ENCODE peak calls at places on chromosomes 1 and 21, in nine cellular contexts. K, D, O, N, G, M, C, Y and Z are unnamed samples.
A peak's percentile ranks its signal among the peaks of the same experiment; 100 is the strongest.

GRCh38 chr1:155598842-155599331 is 11.1 kb upstream of the MSTO1 start:
- DNase-seq in D (no peak), K (peak; percentile 57), M (peak; percentile 26), C (no peak), Y (peak; percentile 8), O (peak; percentile 58), N (peak; percentile 53), G (peak; percentile 53), Z (no peak)

GRCh38 chr1:53115403-53116306 is 26.8 kb downstream of the SLC1A7 start:
- DNase-seq in K (no peak), N (peak; percentile 56), M (peak; percentile 62), Y (no peak), O (no peak), G (no peak), C (no peak), D (no peak), Z (no peak)

GRCh38 chr1:84923317-84923716 is 30.3 kb upstream of the LPAR3 start:
- DNase-seq in K (no peak), C (no peak), O (no peak), M (no peak), D (no peak), Y (no peak), N (no peak), G (no peak), Z (no peak)

GRCh38 chr1:185279571-185279970 is 37.5 kb downstream of the IVNS1ABP start:
- DNase-seq in C (no peak), Y (no peak), M (no peak), N (peak; percentile 20), D (no peak), O (peak; percentile 56), G (no peak), K (peak; percentile 62), Z (no peak)

GRCh38 chr1:229552732-229553131 is 5.8 kb downstream of the ABCB10 start:
- DNase-seq in M (no peak), K (no peak), Y (no peak), C (no peak), G (no peak), O (no peak), D (no peak), N (no peak), Z (no peak)

GRCh38 chr1:13224480-13225060 is 1.4 kb downstream of the PRAMEF18 start:
- DNase-seq in K (no peak), G (no peak), D (no peak), Y (no peak), M (no peak), N (no peak), O (no peak), C (no peak), Z (no peak)

GRCh38 chr1:166020229-166020628 is 146.6 kb downstream of the FAM78B start:
- DNase-seq in G (no peak), C (no peak), M (no peak), O (no peak), N (no peak), Y (no peak), K (no peak), D (no peak), Z (no peak)

GRCh38 chr1:208159542-208160258 is 84.5 kb downstream of the PLXNA2 start:
- DNase-seq in N (peak; percentile 90), O (peak; percentile 74), M (no peak), Y (peak; percentile 52), G (no peak), D (no peak), C (no peak), K (peak; percentile 54), Z (no peak)

GRCh38 chr1:88936223-88936523 is 44.8 kb upstream of the GTF2B start:
- DNase-seq in O (no peak), N (no peak), G (no peak), K (no peak), D (no peak), M (no peak), C (no peak), Y (no peak), Z (no peak)
- TF ChIP-seq CTCF in O (no peak), N (no peak), G (peak; percentile 17), K (no peak), D (no peak), M (peak; percentile 43), C (no peak), Y (no peak), Z (no peak)

DNA sequence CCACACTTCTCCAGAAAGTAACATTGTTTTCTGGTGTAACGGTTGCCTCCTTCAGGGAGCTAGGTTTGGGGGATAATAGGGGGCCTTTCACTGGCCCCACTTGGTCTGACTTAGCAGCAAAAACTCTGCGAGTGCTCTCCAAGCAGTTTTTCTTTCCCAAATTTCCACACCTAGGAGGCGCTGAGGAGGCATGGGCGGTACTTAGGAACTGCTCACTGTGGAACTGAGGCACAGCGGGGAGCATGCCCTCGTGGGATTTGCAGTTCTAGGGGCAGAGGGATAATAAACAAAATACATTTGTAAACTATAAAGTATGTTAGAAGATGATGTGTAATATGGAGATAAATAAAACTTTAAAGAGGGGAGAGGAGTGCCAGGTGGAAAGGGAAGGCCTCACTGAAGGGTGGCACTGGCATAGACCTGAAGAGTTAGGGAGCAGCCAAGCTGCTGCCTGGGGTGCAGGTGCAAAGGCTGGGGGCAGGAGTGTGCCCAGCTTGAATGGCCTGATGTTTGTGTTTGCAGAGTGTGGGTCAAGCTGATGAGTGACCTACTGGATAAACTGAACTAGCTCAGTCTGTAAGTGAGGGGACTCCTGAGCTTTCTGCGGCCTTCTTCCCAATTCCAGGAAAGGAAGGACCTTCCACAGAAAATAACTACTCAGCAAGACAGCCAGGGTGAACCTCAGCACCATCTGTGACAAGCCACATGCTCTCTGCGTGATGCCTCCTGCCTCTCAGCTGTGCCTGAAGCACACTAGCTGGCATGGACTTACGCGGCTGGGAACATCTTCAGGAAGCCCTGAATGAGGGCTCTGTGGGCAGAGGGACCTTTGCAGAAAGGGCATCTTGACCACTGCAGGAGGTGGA is 1.9 kb downstream of the EPHX1 start:
- DNase-seq in D (no peak), G (peak; percentile 42), K (no peak), C (no peak), M (no peak), Y (no peak), O (peak; percentile 48), N (no peak), Z (no peak)
- TF ChIP-seq CTCF in D (peak; percentile 47), G (no peak), K (peak; percentile 55), C (peak; percentile 4), M (no peak), Y (peak; percentile 39), O (peak; percentile 69), N (peak; percentile 48), Z (no peak)

GRCh38 chr21:41768371-41769042 is 1.7 kb upstream of the RIPK4 start:
- DNase-seq in O (peak; percentile 70), M (no peak), N (peak; percentile 53), K (peak; percentile 79), Y (peak; percentile 68), D (no peak), C (no peak), G (no peak), Z (peak; percentile 35)
- TF ChIP-seq CTCF in O (peak; percentile 39), M (no peak), N (peak; percentile 40), K (peak; percentile 28), Y (peak; percentile 67), D (no peak), C (peak; percentile 32), G (no peak), Z (no peak)

GRCh38 chr1:194533641-194534040 is 1347.2 kb upstream of the B3GALT2 start:
- DNase-seq in G (no peak), Y (no peak), D (no peak), M (no peak), O (no peak), N (no peak), K (no peak), C (no peak), Z (no peak)

GRCh38 chr1:194535369-194535768 is 1349.0 kb upstream of the B3GALT2 start:
- DNase-seq in M (no peak), D (no peak), K (no peak), G (no peak), N (no peak), C (no peak), Y (no peak), O (no peak), Z (no peak)

GRCh38 chr1:194534784-194535183 is 1348.4 kb upstream of the B3GALT2 start:
- DNase-seq in Y (no peak), G (no peak), C (no peak), O (no peak), M (no peak), K (no peak), N (no peak), D (no peak), Z (no peak)

GRCh38 chr1:194537521-194537920 is 1351.1 kb upstream of the B3GALT2 start:
- DNase-seq in K (no peak), Y (no peak), M (no peak), C (no peak), N (no peak), O (no peak), D (no peak), G (no peak), Z (no peak)

GRCh38 chr1:194538453-194538852 is 1352.0 kb upstream of the B3GALT2 start:
- DNase-seq in Y (no peak), D (no peak), C (no peak), O (no peak), K (no peak), N (no peak), M (no peak), G (no peak), Z (no peak)
- TF ChIP-seq CTCF in Y (no peak), D (no peak), C (no peak), O (no peak), K (no peak), N (no peak), M (no peak), G (no peak), Z (no peak)

GRCh38 chr1:58782308-58783089 is 1.3 kb downstream of the JUN start:
- DNase-seq in M (peak; percentile 72), C (peak; percentile 85), N (peak; percentile 50), O (peak; percentile 53), K (no peak), D (peak; percentile 56), Y (no peak), G (peak; percentile 50), Z (peak; percentile 76)

GRCh38 chr1:58783090-58783992 is 506 bp downstream of the JUN start:
- DNase-seq in Y (no peak), C (no peak), K (peak; percentile 34), M (peak; percentile 57), D (peak; percentile 50), G (peak; percentile 34), O (peak; percentile 67), N (peak; percentile 66), Z (peak; percentile 43)

GRCh38 chr1:58785424-58786058 is 1.7 kb upstream of the JUN start:
- DNase-seq in G (peak; percentile 37), Y (no peak), C (no peak), N (peak; percentile 52), K (peak; percentile 38), M (no peak), O (peak; percentile 48), D (peak; percentile 63), Z (no peak)

GRCh38 chr1:58784758-58785423 is 1.0 kb upstream of the JUN start:
- DNase-seq in D (peak; percentile 90), M (peak; percentile 77), O (peak; percentile 95), Y (peak; percentile 88), G (peak; percentile 91), N (peak; percentile 96), K (peak; percentile 92), C (peak; percentile 84), Z (peak; percentile 61)

GRCh38 chr1:58783993-58784757 is at the start of gene JUN:
- DNase-seq in M (peak; percentile 98), D (peak; percentile 100), Y (peak; percentile 99), C (peak; percentile 99), O (peak; percentile 100), K (peak; percentile 99), G (peak; percentile 99), N (peak; percentile 100), Z (peak; percentile 98)
- TF ChIP-seq CTCF in M (no peak), D (no peak), Y (peak; percentile 0), C (no peak), O (no peak), K (no peak), G (peak; percentile 15), N (peak; percentile 2), Z (no peak)

GRCh38 chr1:213549982-213550381 is 437.8 kb upstream of the PROX1 start:
- DNase-seq in O (no peak), N (no peak), D (no peak), M (no peak), K (no peak), Y (no peak), G (no peak), C (no peak), Z (no peak)
- TF ChIP-seq CTCF in O (no peak), N (no peak), D (no peak), M (no peak), K (no peak), Y (no peak), G (no peak), C (no peak), Z (no peak)